ENCODE peak calls at places on chromosomes 6 and 20, in five cellular contexts. M is A549, H is NB4, K is K562, T is HepG2. B is an unnamed sample.

GRCh38 chr6:105326838-105327745 is 75.8 kb downstream of the PREP start:
- DNase-seq in M (peak), H (no peak), K (no peak), T (no peak), B (no peak)

GRCh38 chr6:163572612-163573011 is 158.1 kb downstream of the QKI start:
- DNase-seq in M (peak), H (peak), K (peak), T (no peak), B (no peak)

GRCh38 chr6:38281131-38281530 is 358.6 kb downstream of the BTBD9 start:
- DNase-seq in M (no peak), H (no peak), K (no peak), T (no peak), B (no peak)

GRCh38 chr6:89818977-89819335 is 638 bp downstream of the MDN1 start:
- DNase-seq in M (peak), H (peak), K (peak), T (peak), B (no peak)

GRCh38 chr20:48897298-48898044 is 24.0 kb upstream of the ARFGEF2 start:
- DNase-seq in M (peak), H (peak), K (no peak), T (no peak), B (no peak)

GRCh38 chr6:39421383-39422225 is 99.1 kb upstream of the KCNK16 start:
- DNase-seq in M (no peak), H (no peak), K (no peak), T (no peak), B (no peak)

GRCh38 chr6:121660277-121660676 is 224.8 kb downstream of the GJA1 start:
- DNase-seq in M (no peak), H (no peak), K (no peak), T (no peak), B (no peak)

GRCh38 chr20:52996130-52996529 is 24.0 kb downstream of the TSHZ2 start:
- DNase-seq in M (no peak), H (no peak), K (no peak), T (no peak), B (no peak)

GRCh38 chr20:17014217-17014616 is 212.6 kb upstream of the PCSK2 start:
- DNase-seq in M (no peak), H (no peak), K (no peak), T (no peak), B (no peak)

GRCh38 chr20:38258545-38259223 is 1.9 kb downstream of the KIAA1755 start:
- DNase-seq in M (no peak), H (no peak), K (no peak), T (no peak), B (no peak)

GRCh38 chr6:24464253-24465038 is 24.9 kb downstream of the GPLD1 start:
- DNase-seq in M (no peak), H (no peak), K (no peak), T (no peak), B (no peak)

GRCh38 chr20:47887477-47888080 is 102.3 kb upstream of the SULF2 start:
- DNase-seq in M (no peak), H (no peak), K (no peak), T (no peak), B (no peak)

GRCh38 chr20:23631226-23631822 is 6.4 kb downstream of the CST3 start:
- DNase-seq in M (no peak), H (no peak), K (no peak), T (no peak), B (no peak)

GRCh38 chr6:9139762-9140161 is 704.4 kb upstream of the SLC35B3 start:
- DNase-seq in M (no peak), H (no peak), K (no peak), T (no peak), B (no peak)

GRCh38 chr6:16396497-16397319 is 158.3 kb downstream of the GMPR start:
- DNase-seq in M (no peak), H (no peak), K (no peak), T (no peak), B (no peak)

GRCh38 chr20:41162396-41162795 is 25.1 kb downstream of the PLCG1 start:
- DNase-seq in M (no peak), H (no peak), K (no peak), T (no peak), B (no peak)

GRCh38 chr6:11815231-11815630 is 36.6 kb upstream of the ADTRP start:
- DNase-seq in M (peak), H (no peak), K (no peak), T (no peak), B (no peak)

GRCh38 chr6:28683945-28684538 is 158.4 kb downstream of the GPX5 start:
- DNase-seq in M (peak), H (peak), K (peak), T (peak), B (no peak)

GRCh38 chr6:158649289-158650143 is at the start of gene SYTL3:
- DNase-seq in M (no peak), H (peak), K (no peak), T (no peak), B (peak)

GRCh38 chr6:42860481-42860880 is 18.9 kb upstream of the RPL7L1 start:
- DNase-seq in M (no peak), H (no peak), K (no peak), T (no peak), B (no peak)

GRCh38 chr6:31769684-31770371 is 7.3 kb downstream of the VWA7 start:
- DNase-seq in M (peak), H (peak), K (peak), T (peak), B (peak)

GRCh38 chr6:170134077-170135040 is 156.5 kb downstream of the DLL1 start:
- DNase-seq in M (no peak), H (no peak), K (no peak), T (no peak), B (no peak)

GRCh38 chr6:158220786-158221442 is 52.8 kb downstream of the GTF2H5 start:
- DNase-seq in M (peak), H (peak), K (peak), T (peak), B (no peak)

GRCh38 chr20:59777814-59778575 is 155.4 kb downstream of the SYCP2 start:
- DNase-seq in M (no peak), H (no peak), K (no peak), T (no peak), B (no peak)

GRCh38 chr6:159513074-159513473 is 180.0 kb downstream of the SOD2 start:
- DNase-seq in M (no peak), H (no peak), K (no peak), T (no peak), B (no peak)

GRCh38 chr6:138203315-138203714 is 15.0 kb downstream of the PBOV1 start:
- DNase-seq in M (no peak), H (no peak), K (no peak), T (no peak), B (no peak)

GRCh38 chr20:62117658-62118057 is 4.6 kb upstream of the LSM14B start:
- DNase-seq in M (no peak), H (no peak), K (no peak), T (no peak), B (no peak)

GRCh38 chr6:66897576-66897975 is 1190.5 kb upstream of the EYS start:
- DNase-seq in M (peak), H (peak), K (no peak), T (peak), B (no peak)
- TF ChIP-seq MYC in M (no peak), H (no peak), K (no peak), T (no peak), B (no peak)

DNA sequence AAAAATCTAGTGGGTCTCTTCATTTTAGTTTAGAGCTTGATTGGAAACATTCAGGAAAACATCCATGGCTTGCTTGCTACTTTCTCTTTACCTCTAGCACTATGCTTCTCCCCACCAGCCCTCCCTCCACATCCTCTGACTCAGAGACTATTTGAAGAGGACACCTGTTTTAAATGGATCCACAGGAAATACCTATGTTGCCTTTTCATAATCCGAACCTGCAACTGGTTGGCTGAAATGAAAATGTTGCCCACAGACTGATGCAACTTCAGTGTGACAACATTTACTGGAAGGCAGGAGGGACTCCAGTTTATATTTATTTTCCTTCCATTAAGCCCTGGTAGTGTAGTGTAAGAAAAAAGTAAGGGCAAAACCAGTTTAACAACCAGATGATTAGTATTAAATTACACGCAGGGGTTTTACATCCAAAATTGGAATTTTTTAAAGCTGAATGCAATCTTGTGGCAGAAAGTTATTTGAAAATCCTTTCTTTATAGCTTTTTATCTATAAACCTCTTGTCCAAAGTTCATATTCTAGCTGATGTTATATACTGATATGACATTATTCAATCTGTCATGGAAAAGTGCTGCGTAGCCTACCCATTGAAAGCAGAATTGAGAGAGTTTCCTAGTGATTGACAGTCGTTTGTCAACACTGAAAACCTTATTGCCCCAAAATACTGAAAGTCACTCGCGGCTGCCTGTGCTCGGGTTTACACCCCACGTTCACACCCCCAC is 904 bp upstream of the AIG1 start:
- DNase-seq in M (peak), H (peak), K (no peak), T (peak), B (no peak)
- TF ChIP-seq MYC in M (no peak), H (no peak), K (no peak), T (no peak), B (no peak)

DNA sequence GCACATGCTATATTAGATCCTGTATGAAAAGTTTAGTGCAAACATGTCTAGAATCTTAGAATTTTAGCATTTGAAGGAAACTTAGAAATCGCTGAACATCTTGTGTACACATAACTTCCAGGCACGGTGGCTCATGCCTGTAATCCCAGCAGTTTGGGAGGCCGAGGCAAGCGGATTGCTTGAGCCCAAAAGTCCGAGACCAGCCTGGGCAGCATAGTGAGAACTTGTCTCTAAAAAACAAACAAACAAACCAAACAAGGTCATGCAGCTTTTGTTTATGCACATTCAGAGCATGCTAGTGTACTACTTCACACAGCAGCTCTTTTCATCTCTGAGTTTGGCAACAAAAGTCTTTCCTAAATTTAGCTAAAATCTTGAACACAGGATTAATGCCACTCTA is 32.2 kb downstream of the CLVS2 start:
- DNase-seq in M (no peak), H (no peak), K (no peak), T (no peak), B (no peak)
- TF ChIP-seq MYC in M (no peak), H (no peak), K (no peak), T (no peak), B (no peak)

GRCh38 chr6:26048590-26048989 is 38.6 kb upstream of the HFE start:
- DNase-seq in M (no peak), H (no peak), K (no peak), T (no peak), B (no peak)

GRCh38 chr6:26044140-26045045 is 42.8 kb upstream of the HFE start:
- DNase-seq in M (peak), H (peak), K (no peak), T (peak), B (no peak)

GRCh38 chr6:26045939-26046368 is 41.3 kb upstream of the HFE start:
- DNase-seq in M (no peak), H (no peak), K (no peak), T (peak), B (no peak)

GRCh38 chr6:26043389-26044139 is 43.7 kb upstream of the HFE start:
- DNase-seq in M (peak), H (peak), K (no peak), T (peak), B (peak)

DNA sequence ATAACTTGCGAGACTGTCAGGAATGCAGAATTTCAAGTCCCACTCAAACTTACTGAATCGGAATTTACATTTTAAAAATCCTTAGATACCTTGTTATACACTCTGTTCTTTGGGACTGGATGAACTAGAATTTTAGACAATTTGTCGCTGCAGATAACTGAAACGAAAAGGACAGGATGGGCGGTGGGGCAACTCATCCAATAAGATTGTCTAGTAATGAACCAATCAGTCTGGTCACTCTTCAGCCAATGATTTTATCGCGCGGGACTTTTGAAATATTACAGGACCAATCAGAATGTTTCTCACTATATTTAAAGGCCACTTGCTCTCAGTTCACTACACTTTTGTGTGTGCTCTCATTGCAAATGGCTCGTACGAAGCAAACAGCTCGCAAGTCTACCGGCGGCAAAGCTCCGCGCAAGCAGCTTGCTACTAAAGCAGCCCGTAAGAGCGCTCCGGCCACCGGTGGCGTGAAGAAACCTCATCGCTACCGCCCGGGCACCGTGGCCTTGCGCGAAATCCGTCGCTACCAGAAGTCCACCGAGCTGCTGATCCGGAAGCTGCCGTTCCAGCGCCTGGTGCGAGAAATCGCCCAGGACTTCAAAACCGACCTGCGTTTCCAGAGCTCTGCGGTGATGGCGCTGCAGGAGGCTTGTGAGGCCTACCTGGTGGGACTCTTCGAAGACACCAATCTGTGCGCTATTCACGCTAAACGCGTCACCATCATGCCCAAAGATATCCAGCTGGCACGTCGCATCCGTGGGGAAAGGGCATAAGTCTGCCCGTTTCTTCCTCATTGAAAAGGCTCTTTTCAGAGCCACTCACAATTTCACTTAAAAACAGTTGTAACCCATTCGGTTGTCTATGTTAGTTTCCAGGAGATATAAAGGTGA is 41.9 kb upstream of the HFE start:
- DNase-seq in M (peak), H (peak), K (no peak), T (peak), B (peak)
- TF ChIP-seq MYC in M (no peak), H (peak), K (no peak), T (peak), B (peak)

GRCh38 chr20:44942264-44942973 is 17.8 kb downstream of the TOMM34 start:
- DNase-seq in M (no peak), H (no peak), K (no peak), T (peak), B (no peak)

GRCh38 chr20:44936510-44936909 is 23.7 kb downstream of the TOMM34 start:
- DNase-seq in M (no peak), H (no peak), K (no peak), T (no peak), B (no peak)

GRCh38 chr20:44943828-44944227 is 16.4 kb downstream of the TOMM34 start:
- DNase-seq in M (no peak), H (no peak), K (no peak), T (no peak), B (no peak)

GRCh38 chr20:44941292-44941691 is 18.9 kb downstream of the TOMM34 start:
- DNase-seq in M (no peak), H (no peak), K (no peak), T (no peak), B (no peak)

GRCh38 chr20:44938637-44939036 is 21.6 kb downstream of the TOMM34 start:
- DNase-seq in M (no peak), H (no peak), K (no peak), T (no peak), B (no peak)
- TF ChIP-seq MYC in M (no peak), H (no peak), K (no peak), T (no peak), B (no peak)

GRCh38 chr20:21559305-21559704 is 45.4 kb upstream of the NKX2-2 start:
- DNase-seq in M (no peak), H (no peak), K (no peak), T (no peak), B (peak)
- TF ChIP-seq MYC in M (no peak), H (no peak), K (no peak), T (no peak), B (no peak)

DNA sequence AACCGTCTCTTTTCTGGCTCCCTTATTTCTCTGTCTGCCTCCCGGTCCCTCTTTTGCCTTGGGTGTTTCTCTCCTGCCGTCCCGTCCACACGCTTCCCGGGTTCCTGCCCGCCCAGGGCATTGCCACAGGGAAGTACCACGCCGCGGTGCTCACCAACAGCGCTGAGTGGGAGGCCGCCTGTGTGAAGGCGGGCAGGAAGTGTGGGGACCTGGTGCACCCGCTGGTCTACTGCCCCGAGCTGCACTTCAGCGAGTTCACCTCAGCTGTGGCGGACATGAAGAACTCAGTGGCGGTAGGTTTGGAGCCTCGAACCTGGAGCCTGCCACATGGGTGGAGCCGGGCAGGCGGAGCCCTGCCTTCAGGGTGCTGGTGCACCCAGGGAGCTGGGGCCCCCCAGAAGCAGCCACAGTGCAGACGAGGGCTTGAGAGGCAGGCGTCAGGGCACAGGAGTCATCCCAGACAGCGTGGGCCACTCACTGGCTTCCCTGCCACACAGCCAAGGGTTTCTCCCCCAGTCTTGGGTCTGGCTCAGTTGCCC is 21.3 kb downstream of the NPEPL1 start:
- DNase-seq in M (no peak), H (peak), K (no peak), T (no peak), B (no peak)
- TF ChIP-seq MYC in M (no peak), H (no peak), K (no peak), T (no peak), B (no peak)

DNA sequence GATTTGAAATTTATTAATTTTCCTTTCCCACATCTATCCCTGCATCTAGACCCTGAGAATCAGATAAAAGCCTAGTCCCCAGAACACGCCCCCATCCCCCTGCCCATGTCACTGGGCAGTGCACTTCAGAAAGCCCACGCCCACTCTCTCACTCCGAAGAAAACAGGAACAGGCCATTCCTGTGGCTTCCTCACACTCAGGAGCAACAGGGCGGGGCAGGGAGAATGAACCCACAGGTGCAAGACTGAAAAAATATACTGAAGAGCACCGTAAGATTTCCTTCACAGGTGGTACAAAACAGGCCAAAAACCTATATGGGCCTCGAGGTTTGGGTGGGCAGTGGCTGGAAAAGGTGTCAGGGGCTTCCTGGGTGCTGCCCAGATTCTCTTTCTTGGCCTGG is 3.4 kb downstream of the OXT start:
- DNase-seq in M (no peak), H (no peak), K (no peak), T (no peak), B (no peak)
- TF ChIP-seq MYC in M (no peak), H (no peak), K (no peak), T (no peak), B (no peak)

GRCh38 chr6:145948878-145949613 is 15.1 kb downstream of the SHPRH start:
- DNase-seq in M (no peak), H (no peak), K (no peak), T (no peak), B (no peak)

GRCh38 chr6:145948328-145948727 is 15.8 kb downstream of the SHPRH start:
- DNase-seq in M (no peak), H (no peak), K (no peak), T (no peak), B (no peak)

GRCh38 chr6:145947108-145947507 is 17.1 kb downstream of the SHPRH start:
- DNase-seq in M (no peak), H (no peak), K (no peak), T (no peak), B (no peak)
- TF ChIP-seq MYC in M (no peak), H (no peak), K (no peak), T (no peak), B (no peak)

B was measured in GM12878.